ENCODE peak calls at places on chromosome 16, in four cellular contexts. One of them, this sample, is unnamed.
A peak's percentile ranks its signal among the peaks of the same experiment; 100 is the strongest.

GRCh38 chr16:89534147-89534788 is 26.1 kb downstream of the SPG7 start:
- DNase-seq in HuH-7: no peak
- DNase-seq in activated CD4-positive, alpha-beta T cell treated with anti-CD3 and anti-CD28 coated beads, Interleukin-2, amount 10 ng/mL, durations not matched to agents 7 days and 5 days: peak; percentile 71
- DNase-seq in H54: no peak
- DNase-seq in this sample: no peak

GRCh38 chr16:61007694-61008093 is 1028.5 kb downstream of the CDH8 start:
- DNase-seq in H54: no peak
- DNase-seq in activated CD4-positive, alpha-beta T cell treated with anti-CD3 and anti-CD28 coated beads, Interleukin-2, amount 10 ng/mL, durations not matched to agents 7 days and 5 days: no peak
- DNase-seq in HuH-7: no peak
- DNase-seq in this sample: peak; percentile 15

GRCh38 chr16:48444574-48444973 is 59.4 kb upstream of the SIAH1 start:
- DNase-seq in activated CD4-positive, alpha-beta T cell treated with anti-CD3 and anti-CD28 coated beads, Interleukin-2, amount 10 ng/mL, durations not matched to agents 7 days and 5 days: no peak
- DNase-seq in H54: peak; percentile 70
- DNase-seq in HuH-7: no peak
- DNase-seq in this sample: no peak

GRCh38 chr16:873243-873661 is 72.7 kb upstream of the GNG13 start:
- DNase-seq in H54: no peak
- DNase-seq in activated CD4-positive, alpha-beta T cell treated with anti-CD3 and anti-CD28 coated beads, Interleukin-2, amount 10 ng/mL, durations not matched to agents 7 days and 5 days: no peak
- DNase-seq in HuH-7: no peak
- DNase-seq in this sample: no peak

GRCh38 chr16:70460737-70461261 is 6.4 kb downstream of the FCSK start:
- DNase-seq in HuH-7: no peak
- DNase-seq in H54: no peak
- DNase-seq in activated CD4-positive, alpha-beta T cell treated with anti-CD3 and anti-CD28 coated beads, Interleukin-2, amount 10 ng/mL, durations not matched to agents 7 days and 5 days: no peak
- DNase-seq in this sample: no peak

GRCh38 chr16:28289106-28289505 is 3.2 kb upstream of the SBK1 start:
- DNase-seq in HuH-7: no peak
- DNase-seq in activated CD4-positive, alpha-beta T cell treated with anti-CD3 and anti-CD28 coated beads, Interleukin-2, amount 10 ng/mL, durations not matched to agents 7 days and 5 days: no peak
- DNase-seq in H54: no peak
- DNase-seq in this sample: no peak

GRCh38 chr16:80317132-80318098 is 223.4 kb upstream of the DYNLRB2 start:
- DNase-seq in H54: peak; percentile 21
- DNase-seq in activated CD4-positive, alpha-beta T cell treated with anti-CD3 and anti-CD28 coated beads, Interleukin-2, amount 10 ng/mL, durations not matched to agents 7 days and 5 days: no peak
- DNase-seq in HuH-7: peak; percentile 62
- DNase-seq in this sample: peak; percentile 25

GRCh38 chr16:89406277-89406888 is 84.0 kb downstream of the ANKRD11 start:
- DNase-seq in activated CD4-positive, alpha-beta T cell treated with anti-CD3 and anti-CD28 coated beads, Interleukin-2, amount 10 ng/mL, durations not matched to agents 7 days and 5 days: no peak
- DNase-seq in HuH-7: no peak
- DNase-seq in H54: no peak
- DNase-seq in this sample: no peak

GRCh38 chr16:25493136-25493811 is 198.5 kb upstream of the HS3ST4 start:
- DNase-seq in activated CD4-positive, alpha-beta T cell treated with anti-CD3 and anti-CD28 coated beads, Interleukin-2, amount 10 ng/mL, durations not matched to agents 7 days and 5 days: no peak
- DNase-seq in H54: no peak
- DNase-seq in HuH-7: no peak
- DNase-seq in this sample: no peak

GRCh38 chr16:66304151-66304550 is 62.3 kb upstream of the CDH5 start:
- DNase-seq in activated CD4-positive, alpha-beta T cell treated with anti-CD3 and anti-CD28 coated beads, Interleukin-2, amount 10 ng/mL, durations not matched to agents 7 days and 5 days: no peak
- DNase-seq in H54: no peak
- DNase-seq in HuH-7: no peak
- DNase-seq in this sample: no peak

GRCh38 chr16:58249780-58250478 is 44.9 kb downstream of the PRSS54 start:
- DNase-seq in H54: peak; percentile 86
- DNase-seq in activated CD4-positive, alpha-beta T cell treated with anti-CD3 and anti-CD28 coated beads, Interleukin-2, amount 10 ng/mL, durations not matched to agents 7 days and 5 days: peak; percentile 84
- DNase-seq in HuH-7: peak; percentile 63
- DNase-seq in this sample: peak; percentile 80

GRCh38 chr16:706189-707061 is 824 bp upstream of the FBXL16 start:
- DNase-seq in H54: no peak
- DNase-seq in activated CD4-positive, alpha-beta T cell treated with anti-CD3 and anti-CD28 coated beads, Interleukin-2, amount 10 ng/mL, durations not matched to agents 7 days and 5 days: no peak
- DNase-seq in HuH-7: no peak
- DNase-seq in this sample: no peak

GRCh38 chr16:65889533-65889966 is 476.9 kb upstream of the CDH5 start:
- DNase-seq in activated CD4-positive, alpha-beta T cell treated with anti-CD3 and anti-CD28 coated beads, Interleukin-2, amount 10 ng/mL, durations not matched to agents 7 days and 5 days: no peak
- DNase-seq in HuH-7: no peak
- DNase-seq in H54: no peak
- DNase-seq in this sample: peak; percentile 88

GRCh38 chr16:17497648-17498047 is 26.9 kb upstream of the XYLT1 start:
- DNase-seq in H54: no peak
- DNase-seq in HuH-7: no peak
- DNase-seq in activated CD4-positive, alpha-beta T cell treated with anti-CD3 and anti-CD28 coated beads, Interleukin-2, amount 10 ng/mL, durations not matched to agents 7 days and 5 days: no peak
- DNase-seq in this sample: no peak

GRCh38 chr16:82384897-82385296 is 214.9 kb upstream of the MPHOSPH6 start:
- DNase-seq in HuH-7: no peak
- DNase-seq in activated CD4-positive, alpha-beta T cell treated with anti-CD3 and anti-CD28 coated beads, Interleukin-2, amount 10 ng/mL, durations not matched to agents 7 days and 5 days: no peak
- DNase-seq in H54: no peak
- DNase-seq in this sample: no peak

GRCh38 chr16:14495213-14496046 is 134.6 kb downstream of the PARN start:
- DNase-seq in activated CD4-positive, alpha-beta T cell treated with anti-CD3 and anti-CD28 coated beads, Interleukin-2, amount 10 ng/mL, durations not matched to agents 7 days and 5 days: no peak
- DNase-seq in H54: no peak
- DNase-seq in HuH-7: no peak
- DNase-seq in this sample: no peak

GRCh38 chr16:67647111-67647651 is 2.2 kb downstream of the CARMIL2 start:
- DNase-seq in activated CD4-positive, alpha-beta T cell treated with anti-CD3 and anti-CD28 coated beads, Interleukin-2, amount 10 ng/mL, durations not matched to agents 7 days and 5 days: no peak
- DNase-seq in HuH-7: no peak
- DNase-seq in H54: no peak
- DNase-seq in this sample: no peak

GRCh38 chr16:89864421-89864820 is 9.0 kb upstream of the TCF25 start:
- DNase-seq in HuH-7: no peak
- DNase-seq in H54: no peak
- DNase-seq in activated CD4-positive, alpha-beta T cell treated with anti-CD3 and anti-CD28 coated beads, Interleukin-2, amount 10 ng/mL, durations not matched to agents 7 days and 5 days: no peak
- DNase-seq in this sample: no peak

GRCh38 chr16:12677472-12677871 is 126.2 kb downstream of the CPPED1 start:
- DNase-seq in activated CD4-positive, alpha-beta T cell treated with anti-CD3 and anti-CD28 coated beads, Interleukin-2, amount 10 ng/mL, durations not matched to agents 7 days and 5 days: peak; percentile 31
- DNase-seq in HuH-7: no peak
- DNase-seq in H54: no peak
- DNase-seq in this sample: no peak

GRCh38 chr16:648071-648785 is 937 bp upstream of the WDR90 start:
- DNase-seq in HuH-7: no peak
- DNase-seq in H54: no peak
- DNase-seq in activated CD4-positive, alpha-beta T cell treated with anti-CD3 and anti-CD28 coated beads, Interleukin-2, amount 10 ng/mL, durations not matched to agents 7 days and 5 days: no peak
- DNase-seq in this sample: no peak

GRCh38 chr16:15653227-15653626 is 3.2 kb downstream of the NDE1 start:
- DNase-seq in HuH-7: peak; percentile 38
- DNase-seq in H54: peak; percentile 24
- DNase-seq in activated CD4-positive, alpha-beta T cell treated with anti-CD3 and anti-CD28 coated beads, Interleukin-2, amount 10 ng/mL, durations not matched to agents 7 days and 5 days: no peak
- DNase-seq in this sample: peak; percentile 51

GRCh38 chr16:31087481-31087880 is 1.3 kb downstream of the PRSS53 start:
- DNase-seq in HuH-7: no peak
- DNase-seq in activated CD4-positive, alpha-beta T cell treated with anti-CD3 and anti-CD28 coated beads, Interleukin-2, amount 10 ng/mL, durations not matched to agents 7 days and 5 days: no peak
- DNase-seq in H54: no peak
- DNase-seq in this sample: no peak